ENCODE peak calls at places on chromosomes 5 and 9, in four cellular contexts. H is CD8-positive, alpha-beta T cell; A is HL-60; M is A549. L is an unnamed sample.

GRCh38 chr5:14872070-14872989 is 752 bp upstream of the ANKH start:
- DNase-seq in H (peak), A (peak), M (peak), L (peak)

GRCh38 chr5:76365558-76365957 is 37.5 kb upstream of the IQGAP2 start:
- DNase-seq in H (no peak), A (peak), M (no peak), L (no peak)

GRCh38 chr5:5128766-5129165 is 11.4 kb upstream of the ADAMTS16 start:
- DNase-seq in H (no peak), A (no peak), M (no peak), L (no peak)

GRCh38 chr5:157303667-157304327 is 37.9 kb downstream of the CYFIP2 start:
- DNase-seq in H (peak), A (no peak), M (no peak), L (no peak)

GRCh38 chr9:134505032-134505431 is 136.6 kb upstream of the COL5A1 start:
- DNase-seq in H (no peak), A (no peak), M (no peak), L (no peak)

GRCh38 chr9:94922098-94922607 is 195.7 kb downstream of the AOPEP start:
- DNase-seq in H (no peak), A (peak), M (no peak), L (no peak)

GRCh38 chr5:141686648-141687416 is 4.8 kb upstream of the ARAP3 start:
- DNase-seq in H (no peak), A (no peak), M (no peak), L (no peak)

GRCh38 chr5:13566903-13567339 is 377.6 kb downstream of the DNAH5 start:
- DNase-seq in H (no peak), A (peak), M (peak), L (no peak)

GRCh38 chr9:121636411-121636865 is 15.0 kb upstream of the DAB2IP start:
- DNase-seq in H (no peak), A (no peak), M (no peak), L (no peak)

GRCh38 chr5:68711311-68712200 is 382.3 kb upstream of the SLC30A5 start:
- DNase-seq in H (no peak), A (no peak), M (no peak), L (no peak)

GRCh38 chr5:124628721-124629596 is 117.5 kb downstream of the ZNF608 start:
- DNase-seq in H (no peak), A (no peak), M (peak), L (no peak)

GRCh38 chr9:93669958-93670207 is 93.5 kb downstream of the PHF2 start:
- DNase-seq in H (no peak), A (no peak), M (no peak), L (no peak)

GRCh38 chr9:16482764-16483163 is 387.7 kb downstream of the BNC2 start:
- DNase-seq in H (no peak), A (no peak), M (no peak), L (no peak)

GRCh38 chr5:173753307-173754168 is 134.6 kb upstream of the CPEB4 start:
- DNase-seq in H (no peak), A (no peak), M (no peak), L (no peak)

GRCh38 chr5:93789173-93790070 is 48.0 kb upstream of the POU5F2 start:
- DNase-seq in H (no peak), A (no peak), M (no peak), L (no peak)

GRCh38 chr5:141850183-141850768 is 27.9 kb downstream of the PCDH1 start:
- DNase-seq in H (no peak), A (no peak), M (peak), L (peak)

GRCh38 chr9:116208417-116209232 is 55.0 kb downstream of the PAPPA start:
- DNase-seq in H (no peak), A (no peak), M (no peak), L (no peak)

GRCh38 chr9:7756088-7756487 is 43.5 kb downstream of the DMAC1 start:
- DNase-seq in H (no peak), A (no peak), M (no peak), L (no peak)

GRCh38 chr9:83706703-83707517 is 848 bp downstream of the UBQLN1 start:
- DNase-seq in H (peak), A (peak), M (no peak), L (peak)

GRCh38 chr9:137544176-137544755 is 5.9 kb downstream of the PNPLA7 start:
- DNase-seq in H (no peak), A (no peak), M (no peak), L (no peak)

GRCh38 chr9:69554945-69555344 is 117.2 kb downstream of the APBA1 start:
- DNase-seq in H (no peak), A (no peak), M (no peak), L (no peak)

GRCh38 chr9:34701769-34702736 is 7.9 kb downstream of the CCL21 start:
- DNase-seq in H (peak), A (peak), M (peak), L (peak)
- H3K27ac ChIP-seq in H (no peak), A (no peak), M (peak), L (no peak)

GRCh38 chr9:34272146-34272545 is 56.9 kb downstream of the KIF24 start:
- DNase-seq in H (no peak), A (no peak), M (no peak), L (no peak)
- H3K27ac ChIP-seq in H (no peak), A (no peak), M (no peak), L (no peak)

GRCh38 chr5:131226899-131227298 is 37.0 kb upstream of the CDC42SE2 start:
- DNase-seq in H (no peak), A (no peak), M (no peak), L (no peak)
- H3K27ac ChIP-seq in H (no peak), A (no peak), M (no peak), L (no peak)

DNA sequence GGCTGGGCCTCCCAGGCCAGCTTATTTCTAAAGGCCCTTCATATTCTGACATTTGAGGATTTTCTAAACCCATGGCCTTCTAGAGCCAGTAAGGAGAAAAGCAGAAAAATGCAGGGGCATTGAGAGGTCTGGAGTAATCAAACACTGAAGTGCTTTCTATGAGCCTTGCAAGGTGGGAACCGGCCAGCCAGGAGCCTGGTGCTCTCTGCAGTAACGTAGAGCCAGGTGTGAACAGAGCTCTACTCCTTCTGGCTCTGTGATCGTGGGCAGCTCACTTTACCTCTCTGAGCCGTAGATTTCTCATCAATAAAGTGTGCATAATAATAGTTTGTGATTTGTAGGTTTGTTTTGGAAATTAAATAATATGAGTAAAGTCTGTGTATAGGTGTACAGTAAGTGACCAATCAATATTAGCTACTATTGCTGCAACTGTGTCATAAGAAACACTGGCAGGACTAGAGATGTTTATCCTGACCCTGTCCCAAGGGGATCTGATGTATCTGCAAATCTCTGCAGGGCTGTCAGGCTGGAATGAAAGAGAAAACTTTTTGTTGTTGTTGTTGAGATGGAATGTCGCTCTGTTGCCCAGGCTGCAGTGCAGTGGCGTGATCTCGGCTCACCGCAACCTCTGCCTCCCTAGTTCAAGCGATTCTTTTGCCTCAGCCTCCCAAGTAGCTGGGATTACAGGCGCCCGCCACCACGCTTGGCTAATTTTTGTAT is 2.7 kb downstream of the SYNPO start:
- DNase-seq in H (no peak), A (no peak), M (no peak), L (no peak)
- H3K27ac ChIP-seq in H (no peak), A (no peak), M (peak), L (no peak)

GRCh38 chr9:38087934-38088925 is 19.2 kb upstream of the SHB start:
- DNase-seq in H (peak), A (peak), M (peak), L (peak)
- H3K27ac ChIP-seq in H (no peak), A (no peak), M (no peak), L (no peak)

DNA sequence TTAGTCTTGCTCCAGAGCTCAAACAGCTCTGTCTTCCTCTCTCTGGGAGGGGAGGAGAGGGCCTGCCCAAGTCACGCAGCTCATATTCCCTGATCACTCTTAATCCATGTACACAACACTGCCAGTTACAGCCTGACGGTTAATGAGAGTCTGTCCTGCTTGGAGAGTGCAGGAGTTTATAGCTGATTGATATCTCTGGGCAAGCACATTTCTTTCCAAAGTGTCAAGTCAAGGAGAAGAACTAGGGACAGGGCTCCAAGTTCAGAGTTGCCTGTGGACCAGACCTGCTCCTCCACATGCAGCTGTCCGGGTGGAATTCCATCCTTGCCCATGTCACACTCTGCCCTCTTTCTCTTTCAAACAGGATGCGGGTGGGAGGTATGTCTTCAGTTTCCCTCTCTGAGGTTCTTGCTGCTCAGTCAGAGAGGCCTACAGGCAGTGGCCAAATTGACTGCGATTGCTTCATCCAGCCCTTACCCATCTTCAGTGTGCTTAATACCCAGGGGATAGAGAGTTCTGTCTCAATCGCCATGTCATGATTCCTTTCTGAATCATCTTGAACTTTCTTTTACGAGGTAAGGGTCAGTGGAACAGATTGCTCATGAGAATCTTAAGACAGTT is 54.5 kb downstream of the GALNT12 start:
- DNase-seq in H (no peak), A (peak), M (no peak), L (no peak)
- H3K27ac ChIP-seq in H (no peak), A (no peak), M (peak), L (no peak)

GRCh38 chr5:32392039-32392438 is 52.5 kb downstream of the ZFR start:
- DNase-seq in H (no peak), A (no peak), M (no peak), L (no peak)

GRCh38 chr5:32387841-32388240 is 56.7 kb downstream of the ZFR start:
- DNase-seq in H (no peak), A (no peak), M (no peak), L (no peak)

GRCh38 chr5:32387176-32387575 is 57.4 kb downstream of the ZFR start:
- DNase-seq in H (no peak), A (no peak), M (no peak), L (no peak)

GRCh38 chr5:32388429-32389111 is 56.0 kb downstream of the ZFR start:
- DNase-seq in H (no peak), A (peak), M (no peak), L (no peak)

DNA sequence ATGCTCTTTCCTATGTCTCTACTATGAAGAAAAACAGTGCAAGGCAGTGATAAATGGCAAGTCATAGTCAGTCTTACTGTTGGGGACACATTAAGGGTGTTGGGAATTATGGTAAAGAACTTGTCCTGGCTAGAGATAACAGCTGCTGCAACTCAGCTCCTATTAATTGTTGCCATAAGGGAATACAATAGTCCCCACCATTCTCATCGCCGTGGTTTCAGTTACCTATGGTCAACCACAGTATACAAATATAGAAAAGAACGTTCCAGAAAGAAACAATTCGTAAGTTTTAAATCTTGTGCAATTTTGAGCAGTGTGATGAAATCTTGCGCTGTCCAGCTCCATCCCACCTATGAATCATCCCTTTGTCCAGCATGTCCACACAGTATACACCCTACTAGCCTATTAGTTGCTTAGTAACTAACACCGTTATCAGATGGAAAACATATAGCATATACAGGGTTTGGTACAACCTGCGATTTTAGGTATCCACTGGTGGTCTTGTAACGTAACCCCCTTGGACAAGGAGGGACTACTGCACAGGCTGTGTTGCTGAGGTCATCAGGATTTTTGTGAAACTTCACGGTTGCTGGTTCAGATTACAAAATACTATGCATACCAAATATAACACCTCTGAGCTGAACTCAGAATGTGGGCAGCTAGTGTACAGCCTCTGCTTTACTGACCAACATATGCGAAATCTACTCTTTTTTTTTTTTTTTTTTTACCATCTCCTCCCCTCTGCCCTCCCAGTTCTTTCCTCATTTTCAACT is 53.5 kb downstream of the ZFR start:
- DNase-seq in H (no peak), A (peak), M (no peak), L (no peak)
- H3K27ac ChIP-seq in H (no peak), A (peak), M (peak), L (peak)

DNA sequence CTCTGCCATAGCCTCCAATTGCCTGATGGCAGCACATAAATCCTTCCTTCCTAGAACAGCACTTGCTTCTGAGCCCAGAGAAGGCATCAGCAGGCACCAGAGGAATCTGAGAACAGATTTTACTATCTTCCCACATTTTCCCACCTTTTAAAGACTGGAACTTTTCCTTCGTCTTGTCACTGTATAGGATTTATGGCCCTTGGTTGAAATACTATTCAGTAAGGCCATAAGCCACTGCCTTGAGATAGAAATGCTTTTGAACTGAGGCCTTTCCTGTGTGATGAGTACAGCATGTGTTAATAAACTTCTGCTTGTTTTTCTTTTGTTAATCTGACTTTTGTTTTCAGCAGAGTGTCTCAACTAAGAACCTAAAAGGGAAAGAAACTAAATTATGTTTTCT is 84.3 kb downstream of the MRPS27 start:
- DNase-seq in H (no peak), A (no peak), M (no peak), L (no peak)
- H3K27ac ChIP-seq in H (no peak), A (no peak), M (peak), L (no peak)